ENCODE peak calls at places on chromosomes 5 and 9, in four cellular contexts. I is fibroblast of pulmonary artery; R is A549; F is CD4-positive, CD25-positive, alpha-beta regulatory T cell. S is an unnamed sample.

GRCh38 chr9:74463825-74464224 is 33.3 kb upstream of the RORB start:
- DNase-seq in I (no peak), R (no peak), F (no peak), S (no peak)

GRCh38 chr5:18119156-18119785 is 485.0 kb downstream of the TAF11L14 start:
- DNase-seq in I (no peak), R (no peak), F (no peak), S (no peak)

GRCh38 chr9:12230708-12231107 is 462.5 kb upstream of the TYRP1 start:
- DNase-seq in I (no peak), R (no peak), F (peak), S (no peak)

GRCh38 chr5:55236800-55237199 is 3.4 kb upstream of the CCNO start:
- DNase-seq in I (no peak), R (no peak), F (no peak), S (no peak)

GRCh38 chr9:107480386-107480789 is 9.2 kb downstream of the KLF4 start:
- DNase-seq in I (peak), R (peak), F (no peak), S (no peak)

GRCh38 chr5:35369965-35370790 is 139.9 kb upstream of the PRLR start:
- DNase-seq in I (no peak), R (no peak), F (no peak), S (peak)

GRCh38 chr5:55899344-55899743 is 48.2 kb downstream of the IL31RA start:
- DNase-seq in I (peak), R (no peak), F (no peak), S (no peak)

GRCh38 chr5:55036477-55036876 is 12.4 kb downstream of the GZMK start:
- DNase-seq in I (peak), R (no peak), F (no peak), S (no peak)

GRCh38 chr9:114370251-114370984 is 17.4 kb downstream of the AKNA start:
- DNase-seq in I (no peak), R (no peak), F (no peak), S (no peak)

GRCh38 chr9:96498796-96499195 is 48.8 kb downstream of the HABP4 start:
- DNase-seq in I (no peak), R (no peak), F (no peak), S (no peak)

GRCh38 chr5:10988637-10989036 is 227.6 kb upstream of the DAP start:
- DNase-seq in I (no peak), R (no peak), F (no peak), S (no peak)

GRCh38 chr9:133342083-133342406 is 5.9 kb downstream of the MED22 start:
- DNase-seq in I (no peak), R (no peak), F (no peak), S (no peak)

GRCh38 chr5:154078305-154078704 is 39.5 kb downstream of the MFAP3 start:
- DNase-seq in I (peak), R (no peak), F (no peak), S (no peak)

GRCh38 chr9:18504707-18505106 is 30.8 kb downstream of the ADAMTSL1 start:
- DNase-seq in I (no peak), R (no peak), F (no peak), S (no peak)

GRCh38 chr5:170485606-170485911 is 18.3 kb upstream of the KCNIP1 start:
- DNase-seq in I (no peak), R (no peak), F (no peak), S (no peak)

GRCh38 chr9:19174127-19174921 is 47.0 kb upstream of the PLIN2 start:
- DNase-seq in I (peak), R (peak), F (peak), S (peak)

GRCh38 chr9:20197976-20198685 is 409.3 kb upstream of the SLC24A2 start:
- DNase-seq in I (no peak), R (no peak), F (peak), S (no peak)

GRCh38 chr5:172454355-172455086 is at the start of gene SH3PXD2B:
- DNase-seq in I (peak), R (peak), F (no peak), S (peak)

GRCh38 chr5:113378081-113378480 is 56.7 kb downstream of the TSSK1B start:
- DNase-seq in I (no peak), R (no peak), F (peak), S (peak)

GRCh38 chr5:122165574-122166021 is 36.3 kb downstream of the ZNF474 start:
- DNase-seq in I (peak), R (peak), F (no peak), S (no peak)

GRCh38 chr5:135012033-135012588 is 21.9 kb downstream of the PITX1 start:
- DNase-seq in I (no peak), R (no peak), F (no peak), S (no peak)

GRCh38 chr9:84970432-84970831 is 300.9 kb downstream of the NTRK2 start:
- DNase-seq in I (no peak), R (peak), F (no peak), S (no peak)

GRCh38 chr5:145792840-145793239 is 42.3 kb downstream of the PRELID2 start:
- DNase-seq in I (no peak), R (no peak), F (no peak), S (no peak)

GRCh38 chr9:70435948-70436347 is 21.5 kb upstream of the KLF9 start:
- DNase-seq in I (peak), R (no peak), F (no peak), S (no peak)

GRCh38 chr5:56569051-56569450 is 246.3 kb upstream of the MAP3K1 start:
- DNase-seq in I (peak), R (no peak), F (no peak), S (no peak)

GRCh38 chr5:76938177-76938576 is 14.7 kb upstream of the CRHBP start:
- DNase-seq in I (no peak), R (no peak), F (no peak), S (no peak)

GRCh38 chr5:157186309-157187045 is 5.8 kb downstream of the ITK start:
- DNase-seq in I (no peak), R (no peak), F (no peak), S (no peak)

GRCh38 chr5:157178961-157179360 is 1.7 kb upstream of the ITK start:
- DNase-seq in I (no peak), R (no peak), F (no peak), S (no peak)

GRCh38 chr5:157184117-157184516 is 3.5 kb downstream of the ITK start:
- DNase-seq in I (no peak), R (no peak), F (no peak), S (no peak)

GRCh38 chr5:157180374-157181264 is at the start of gene ITK:
- DNase-seq in I (no peak), R (no peak), F (peak), S (peak)

DNA sequence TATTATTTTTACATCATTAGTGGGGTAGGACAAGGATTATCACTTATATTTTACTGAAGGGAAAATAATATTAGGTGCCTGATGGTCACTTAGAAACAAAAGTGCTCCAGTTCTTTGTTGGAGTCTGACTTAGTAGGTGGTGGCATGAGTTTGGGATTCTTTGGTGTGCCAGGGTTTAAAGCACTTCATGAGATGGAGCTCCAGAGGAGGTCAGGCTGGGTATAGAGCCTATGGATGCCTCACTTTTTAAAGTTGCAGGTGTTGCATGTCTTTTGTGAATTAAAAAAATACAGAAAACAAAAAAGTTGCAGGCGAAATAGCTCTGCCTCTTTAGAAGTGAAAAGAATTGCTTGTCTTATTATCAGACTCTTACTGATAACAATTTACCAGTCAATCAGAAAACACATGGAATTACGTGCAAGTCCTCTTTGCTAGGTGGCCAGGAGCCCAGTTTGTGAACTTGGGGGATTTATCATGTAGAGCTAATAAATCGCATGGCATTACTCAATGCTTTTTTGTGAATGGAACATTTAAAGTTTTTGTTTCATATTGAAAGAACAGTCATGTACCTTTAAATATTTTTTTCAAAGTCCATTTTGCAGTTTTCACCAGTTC is 1.6 kb downstream of the ITK start:
- DNase-seq in I (no peak), R (no peak), F (peak), S (no peak)
- H3K4me3 ChIP-seq in I (no peak), R (no peak), F (peak), S (peak)

DNA sequence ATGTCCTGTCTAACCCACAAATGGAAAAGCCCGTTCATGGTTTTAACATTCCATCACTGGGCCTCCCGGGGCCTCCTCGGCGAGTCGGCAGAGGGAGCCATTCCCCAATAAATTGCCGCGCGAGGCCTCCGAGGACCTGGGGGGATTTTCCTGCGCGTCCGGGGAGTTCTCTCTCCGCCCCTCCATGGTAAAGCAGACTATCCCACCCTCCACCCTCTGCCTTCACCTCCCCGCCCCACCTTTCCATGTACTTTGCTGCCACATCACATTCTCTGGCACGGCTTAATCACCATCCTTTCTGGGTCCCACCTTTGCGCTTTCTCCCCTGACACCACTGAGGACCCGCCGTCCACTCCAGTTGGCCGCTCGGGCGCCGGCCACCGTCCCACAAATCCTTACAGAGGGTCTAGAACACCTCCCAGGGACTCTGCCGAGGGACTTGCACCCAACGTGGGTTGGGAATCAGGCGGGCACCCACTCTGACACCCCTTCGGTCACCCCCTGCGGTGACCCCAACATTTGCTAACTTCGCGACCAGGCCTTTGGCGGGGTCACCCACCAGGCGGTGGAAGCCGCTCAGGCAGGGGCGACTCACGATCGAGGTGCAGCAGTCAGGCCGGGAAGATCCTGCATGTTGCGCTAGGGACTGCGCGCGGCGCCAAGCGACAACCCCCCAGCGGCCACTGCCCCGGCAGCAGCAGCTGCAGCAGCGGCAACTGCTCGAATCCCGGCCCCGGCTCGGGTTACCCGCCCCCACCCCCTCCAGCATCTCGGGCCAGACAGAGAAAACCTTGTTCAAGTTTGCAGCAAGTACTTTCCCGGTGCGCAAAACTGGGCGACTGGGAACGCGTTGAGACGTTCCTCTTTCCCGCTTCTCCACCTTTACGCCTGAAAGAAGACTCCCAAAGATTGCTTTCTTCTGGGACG is at the start of gene MEGF10:
- DNase-seq in I (peak), R (no peak), F (no peak), S (no peak)
- H3K4me3 ChIP-seq in I (peak), R (peak), F (no peak), S (no peak)

GRCh38 chr9:77649109-77649812 is 1.1 kb upstream of the GNA14 start:
- DNase-seq in I (peak), R (peak), F (no peak), S (no peak)
- H3K4me3 ChIP-seq in I (peak), R (no peak), F (no peak), S (no peak)

DNA sequence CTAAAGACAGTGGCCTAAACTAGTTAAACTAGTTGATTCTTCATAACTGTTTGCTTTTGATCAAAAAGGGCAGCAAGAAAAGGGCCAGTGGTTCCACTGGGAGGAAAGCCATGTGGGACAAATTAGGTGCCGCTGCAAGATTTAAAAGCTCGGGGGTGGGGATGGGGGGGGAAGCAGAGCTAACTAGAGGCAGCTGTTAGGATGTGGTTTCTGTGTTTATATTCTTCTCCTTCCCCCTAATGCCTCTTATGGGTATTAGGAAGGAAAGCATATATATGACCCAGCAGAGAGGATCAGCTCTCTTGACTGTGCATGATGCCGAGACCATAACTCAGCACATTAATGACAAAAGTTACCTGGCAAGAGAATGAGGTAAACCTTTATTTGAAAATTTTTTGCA is 65.7 kb downstream of the EFNA5 start:
- DNase-seq in I (no peak), R (no peak), F (peak), S (no peak)
- H3K4me3 ChIP-seq in I (no peak), R (no peak), F (no peak), S (no peak)

GRCh38 chr5:140403613-140404012 is 2.0 kb downstream of the ANKHD1 start:
- DNase-seq in I (no peak), R (no peak), F (no peak), S (no peak)
- H3K4me3 ChIP-seq in I (peak), R (peak), F (peak), S (no peak)

GRCh38 chr5:142134333-142135010 is 25.9 kb downstream of the NDFIP1 start:
- DNase-seq in I (no peak), R (no peak), F (no peak), S (no peak)
- H3K4me3 ChIP-seq in I (no peak), R (no peak), F (no peak), S (no peak)

GRCh38 chr5:150153957-150154617 is 1.6 kb downstream of the PDGFRB start:
- DNase-seq in I (peak), R (peak), F (peak), S (no peak)
- H3K4me3 ChIP-seq in I (peak), R (no peak), F (no peak), S (no peak)

GRCh38 chr5:144028058-144028457 is 142.4 kb downstream of the YIPF5 start:
- DNase-seq in I (peak), R (no peak), F (no peak), S (no peak)
- H3K4me3 ChIP-seq in I (no peak), R (no peak), F (no peak), S (no peak)

DNA sequence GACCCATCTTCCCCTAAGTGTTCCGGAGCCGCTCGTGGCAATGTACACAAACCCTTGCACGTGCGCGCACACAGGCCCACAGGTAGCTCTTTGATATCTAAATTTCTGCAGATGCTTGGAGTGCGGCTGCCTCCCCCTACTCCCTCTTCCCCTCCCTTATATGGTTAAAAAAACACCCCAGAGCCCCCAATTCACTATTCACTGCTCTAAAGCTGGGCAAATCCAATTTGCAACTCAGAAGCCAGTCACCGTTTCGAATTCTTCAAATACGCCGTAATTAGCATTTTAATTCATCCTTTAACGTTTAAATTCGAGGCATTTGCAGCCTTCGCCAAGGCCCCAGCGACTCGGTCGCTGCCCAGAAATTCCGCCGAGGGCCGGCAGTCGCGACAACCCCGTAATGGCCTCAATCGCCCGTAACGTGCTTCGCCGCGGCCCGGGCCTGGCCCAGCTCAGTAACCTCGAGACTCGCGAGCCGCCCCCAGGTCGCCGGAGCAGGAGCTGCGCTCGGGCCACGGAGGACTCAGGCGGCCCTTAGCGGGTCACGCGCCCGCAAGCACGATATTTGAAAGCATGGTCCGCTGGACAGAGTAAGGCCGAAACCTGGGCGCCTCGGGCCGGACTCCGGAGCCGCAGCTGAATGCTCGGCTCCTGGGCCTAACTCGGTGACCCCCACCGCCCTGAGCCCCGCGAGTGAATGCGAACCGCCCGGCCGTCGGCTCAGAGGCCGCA is 1.3 kb downstream of the IRX2 start:
- DNase-seq in I (no peak), R (no peak), F (no peak), S (no peak)
- H3K4me3 ChIP-seq in I (peak), R (peak), F (no peak), S (no peak)

S was measured in CD4-positive, alpha-beta memory T cell.